ENCODE peak calls at places on chromosomes 4 and X, in ten cellular contexts. One of them, this sample, is unnamed.

GRCh38 chr4:4671774-4672349 is 130.0 kb upstream of the STX18 start:
- DNase-seq in GM20000: no peak
- DNase-seq in ovary: no peak
- DNase-seq in brain microvascular endothelial cell: no peak
- DNase-seq in testis: no peak
- DNase-seq in cardiac muscle cell: no peak
- DNase-seq in GM10248: no peak
- DNase-seq in choroid plexus epithelial cell: no peak
- DNase-seq in mucosa of descending colon: no peak
- DNase-seq in Caco-2: no peak
- DNase-seq in this sample: no peak

GRCh38 chrX:15973299-15973698 is 118.7 kb upstream of the AP1S2 start:
- DNase-seq in GM20000: peak; percentile 10
- DNase-seq in ovary: no peak
- DNase-seq in brain microvascular endothelial cell: peak; percentile 27
- DNase-seq in testis: peak; percentile 57
- DNase-seq in cardiac muscle cell: peak; percentile 4
- DNase-seq in GM10248: peak; percentile 24
- DNase-seq in choroid plexus epithelial cell: peak; percentile 23
- DNase-seq in mucosa of descending colon: no peak
- DNase-seq in Caco-2: peak; percentile 39
- DNase-seq in this sample: peak; percentile 49

GRCh38 chr4:122666527-122667245 is 45.8 kb upstream of the IL21 start:
- DNase-seq in GM20000: no peak
- DNase-seq in ovary: no peak
- DNase-seq in brain microvascular endothelial cell: peak; percentile 79
- DNase-seq in testis: no peak
- DNase-seq in cardiac muscle cell: no peak
- DNase-seq in GM10248: no peak
- DNase-seq in choroid plexus epithelial cell: peak; percentile 94
- DNase-seq in mucosa of descending colon: no peak
- DNase-seq in Caco-2: no peak
- DNase-seq in this sample: peak; percentile 92

GRCh38 chr4:102466298-102466697 is 34.9 kb upstream of the NFKB1 start:
- DNase-seq in GM20000: no peak
- DNase-seq in ovary: no peak
- DNase-seq in brain microvascular endothelial cell: peak; percentile 29
- DNase-seq in testis: no peak
- DNase-seq in cardiac muscle cell: no peak
- DNase-seq in GM10248: no peak
- DNase-seq in choroid plexus epithelial cell: peak; percentile 72
- DNase-seq in mucosa of descending colon: no peak
- DNase-seq in Caco-2: no peak
- DNase-seq in this sample: peak; percentile 38

GRCh38 chrX:15465347-15465746 is 27.8 kb downstream of the PIR start:
- DNase-seq in GM20000: peak; percentile 38
- DNase-seq in ovary: no peak
- DNase-seq in brain microvascular endothelial cell: no peak
- DNase-seq in testis: no peak
- DNase-seq in cardiac muscle cell: no peak
- DNase-seq in GM10248: peak; percentile 32
- DNase-seq in choroid plexus epithelial cell: no peak
- DNase-seq in mucosa of descending colon: no peak
- DNase-seq in Caco-2: no peak
- DNase-seq in this sample: no peak

GRCh38 chrX:31633349-31633748 is 561.5 kb upstream of the FTHL17 start:
- DNase-seq in GM20000: no peak
- DNase-seq in ovary: no peak
- DNase-seq in brain microvascular endothelial cell: no peak
- DNase-seq in testis: no peak
- DNase-seq in cardiac muscle cell: no peak
- DNase-seq in GM10248: no peak
- DNase-seq in choroid plexus epithelial cell: no peak
- DNase-seq in mucosa of descending colon: no peak
- DNase-seq in Caco-2: no peak
- DNase-seq in this sample: no peak

GRCh38 chr4:7365472-7366179 is 69.1 kb downstream of the PSAPL1 start:
- DNase-seq in GM20000: no peak
- DNase-seq in ovary: no peak
- DNase-seq in brain microvascular endothelial cell: no peak
- DNase-seq in testis: no peak
- DNase-seq in cardiac muscle cell: no peak
- DNase-seq in GM10248: no peak
- DNase-seq in choroid plexus epithelial cell: no peak
- DNase-seq in mucosa of descending colon: no peak
- DNase-seq in Caco-2: no peak
- DNase-seq in this sample: no peak

GRCh38 chr4:139655116-139655515 is 10.5 kb upstream of the MGST2 start:
- DNase-seq in GM20000: no peak
- DNase-seq in ovary: no peak
- DNase-seq in brain microvascular endothelial cell: peak; percentile 31
- DNase-seq in testis: peak; percentile 37
- DNase-seq in cardiac muscle cell: peak; percentile 41
- DNase-seq in GM10248: no peak
- DNase-seq in choroid plexus epithelial cell: peak; percentile 77
- DNase-seq in mucosa of descending colon: no peak
- DNase-seq in Caco-2: peak; percentile 63
- DNase-seq in this sample: peak; percentile 45

GRCh38 chrX:110847334-110847733 is 51.7 kb upstream of the CHRDL1 start:
- DNase-seq in GM20000: peak; percentile 12
- DNase-seq in ovary: no peak
- DNase-seq in brain microvascular endothelial cell: peak; percentile 63
- DNase-seq in testis: no peak
- DNase-seq in cardiac muscle cell: peak; percentile 81
- DNase-seq in GM10248: peak; percentile 35
- DNase-seq in choroid plexus epithelial cell: peak; percentile 67
- DNase-seq in mucosa of descending colon: no peak
- DNase-seq in Caco-2: no peak
- DNase-seq in this sample: peak; percentile 47

GRCh38 chrX:119692241-119693031 is 532 bp downstream of the SEPTIN6 start:
- DNase-seq in GM20000: no peak
- DNase-seq in ovary: peak; percentile 38
- DNase-seq in brain microvascular endothelial cell: peak; percentile 17
- DNase-seq in testis: peak; percentile 27
- DNase-seq in cardiac muscle cell: peak; percentile 47
- DNase-seq in GM10248: peak; percentile 39
- DNase-seq in choroid plexus epithelial cell: peak; percentile 46
- DNase-seq in mucosa of descending colon: peak; percentile 64
- DNase-seq in Caco-2: no peak
- DNase-seq in this sample: peak; percentile 30

GRCh38 chr4:184143770-184144564 is 73.7 kb downstream of the ENPP6 start:
- DNase-seq in GM20000: no peak
- DNase-seq in ovary: no peak
- DNase-seq in brain microvascular endothelial cell: no peak
- DNase-seq in testis: no peak
- DNase-seq in cardiac muscle cell: peak; percentile 19
- DNase-seq in GM10248: no peak
- DNase-seq in choroid plexus epithelial cell: no peak
- DNase-seq in mucosa of descending colon: no peak
- DNase-seq in Caco-2: no peak
- DNase-seq in this sample: no peak

GRCh38 chr4:183256756-183257385 is 63.2 kb downstream of the CLDN22 start:
- DNase-seq in GM20000: peak; percentile 36
- DNase-seq in ovary: peak; percentile 59
- DNase-seq in brain microvascular endothelial cell: peak; percentile 44
- DNase-seq in testis: peak; percentile 71
- DNase-seq in cardiac muscle cell: peak; percentile 67
- DNase-seq in GM10248: peak; percentile 50
- DNase-seq in choroid plexus epithelial cell: peak; percentile 64
- DNase-seq in mucosa of descending colon: peak; percentile 52
- DNase-seq in Caco-2: peak; percentile 51
- DNase-seq in this sample: peak; percentile 30

GRCh38 chrX:71144651-71145050 is at the start of gene NLGN3:
- DNase-seq in GM20000: no peak
- DNase-seq in ovary: peak; percentile 51
- DNase-seq in brain microvascular endothelial cell: no peak
- DNase-seq in testis: peak; percentile 20
- DNase-seq in cardiac muscle cell: peak; percentile 11
- DNase-seq in GM10248: no peak
- DNase-seq in choroid plexus epithelial cell: no peak
- DNase-seq in mucosa of descending colon: peak; percentile 36
- DNase-seq in Caco-2: no peak
- DNase-seq in this sample: no peak

GRCh38 chrX:38080808-38081207 is 74.5 kb downstream of the SYTL5 start:
- DNase-seq in GM20000: no peak
- DNase-seq in ovary: no peak
- DNase-seq in brain microvascular endothelial cell: no peak
- DNase-seq in testis: no peak
- DNase-seq in cardiac muscle cell: no peak
- DNase-seq in GM10248: no peak
- DNase-seq in choroid plexus epithelial cell: no peak
- DNase-seq in mucosa of descending colon: no peak
- DNase-seq in Caco-2: no peak
- DNase-seq in this sample: no peak

GRCh38 chrX:37491686-37492085 is 79.8 kb upstream of the LANCL3 start:
- DNase-seq in GM20000: no peak
- DNase-seq in ovary: no peak
- DNase-seq in brain microvascular endothelial cell: no peak
- DNase-seq in testis: no peak
- DNase-seq in cardiac muscle cell: no peak
- DNase-seq in GM10248: no peak
- DNase-seq in choroid plexus epithelial cell: no peak
- DNase-seq in mucosa of descending colon: no peak
- DNase-seq in Caco-2: no peak
- DNase-seq in this sample: no peak

GRCh38 chrX:1546601-1547275 is 9.8 kb upstream of the P2RY8 start:
- DNase-seq in GM20000: no peak
- DNase-seq in ovary: no peak
- DNase-seq in brain microvascular endothelial cell: no peak
- DNase-seq in testis: no peak
- DNase-seq in cardiac muscle cell: no peak
- DNase-seq in GM10248: no peak
- DNase-seq in choroid plexus epithelial cell: no peak
- DNase-seq in mucosa of descending colon: no peak
- DNase-seq in Caco-2: no peak
- DNase-seq in this sample: no peak

GRCh38 chr4:38601244-38601915 is 62.6 kb upstream of the KLF3 start:
- DNase-seq in GM20000: no peak
- DNase-seq in ovary: no peak
- DNase-seq in brain microvascular endothelial cell: peak; percentile 53
- DNase-seq in testis: no peak
- DNase-seq in cardiac muscle cell: no peak
- DNase-seq in GM10248: no peak
- DNase-seq in choroid plexus epithelial cell: peak; percentile 85
- DNase-seq in mucosa of descending colon: no peak
- DNase-seq in Caco-2: no peak
- DNase-seq in this sample: no peak

GRCh38 chr4:146654976-146655761 is 16.5 kb downstream of the POU4F2 start:
- DNase-seq in GM20000: no peak
- DNase-seq in ovary: no peak
- DNase-seq in brain microvascular endothelial cell: no peak
- DNase-seq in testis: peak; percentile 50
- DNase-seq in cardiac muscle cell: peak; percentile 89
- DNase-seq in GM10248: no peak
- DNase-seq in choroid plexus epithelial cell: peak; percentile 8
- DNase-seq in mucosa of descending colon: no peak
- DNase-seq in Caco-2: no peak
- DNase-seq in this sample: no peak

DNA sequence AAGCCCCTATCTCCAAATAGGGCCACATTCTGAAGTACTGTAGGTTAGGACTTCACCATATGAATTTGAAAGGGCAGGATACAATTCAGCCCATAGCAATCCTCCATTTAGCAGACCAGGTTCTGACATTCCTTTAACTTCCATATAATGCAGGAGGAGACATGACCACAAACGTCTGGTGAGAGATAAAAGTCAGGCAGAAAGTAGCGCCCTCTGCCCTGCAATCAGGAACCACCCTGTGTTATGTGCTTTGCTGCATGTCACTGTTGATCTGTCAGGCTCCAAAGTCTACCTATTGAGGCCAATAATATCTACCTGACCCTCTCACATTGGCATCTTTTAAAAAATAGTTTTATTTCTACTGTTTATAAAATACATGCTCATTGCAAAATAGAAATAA is 30.2 kb upstream of the SEPSECS start:
- DNase-seq in GM20000: no peak
- DNase-seq in ovary: no peak
- DNase-seq in brain microvascular endothelial cell: no peak
- DNase-seq in testis: no peak
- DNase-seq in cardiac muscle cell: no peak
- DNase-seq in GM10248: no peak
- DNase-seq in choroid plexus epithelial cell: no peak
- DNase-seq in mucosa of descending colon: no peak
- DNase-seq in Caco-2: no peak
- DNase-seq in this sample: no peak
- TF ChIP-seq CTCF in GM20000: no peak
- TF ChIP-seq CTCF in ovary: no peak
- TF ChIP-seq CTCF in brain microvascular endothelial cell: no peak
- TF ChIP-seq CTCF in testis: no peak
- TF ChIP-seq CTCF in cardiac muscle cell: no peak
- TF ChIP-seq CTCF in GM10248: no peak
- TF ChIP-seq CTCF in choroid plexus epithelial cell: no peak
- TF ChIP-seq CTCF in mucosa of descending colon: no peak
- TF ChIP-seq CTCF in Caco-2: no peak
- TF ChIP-seq CTCF in this sample: no peak

GRCh38 chr4:47662975-47663374 is 174.9 kb downstream of the CORIN start:
- DNase-seq in GM20000: no peak
- DNase-seq in ovary: no peak
- DNase-seq in brain microvascular endothelial cell: peak; percentile 17
- DNase-seq in testis: no peak
- DNase-seq in cardiac muscle cell: peak; percentile 25
- DNase-seq in GM10248: no peak
- DNase-seq in choroid plexus epithelial cell: no peak
- DNase-seq in mucosa of descending colon: no peak
- DNase-seq in Caco-2: no peak
- DNase-seq in this sample: no peak
- TF ChIP-seq CTCF in GM20000: peak; percentile 26
- TF ChIP-seq CTCF in ovary: no peak
- TF ChIP-seq CTCF in brain microvascular endothelial cell: peak; percentile 55
- TF ChIP-seq CTCF in testis: no peak
- TF ChIP-seq CTCF in cardiac muscle cell: peak; percentile 25
- TF ChIP-seq CTCF in GM10248: no peak
- TF ChIP-seq CTCF in choroid plexus epithelial cell: peak; percentile 43
- TF ChIP-seq CTCF in mucosa of descending colon: no peak
- TF ChIP-seq CTCF in Caco-2: peak; percentile 41
- TF ChIP-seq CTCF in this sample: peak; percentile 76

GRCh38 chr4:173014113-173014558 is 154.5 kb upstream of the GALNT7 start:
- DNase-seq in GM20000: no peak
- DNase-seq in ovary: no peak
- DNase-seq in brain microvascular endothelial cell: peak; percentile 85
- DNase-seq in testis: no peak
- DNase-seq in cardiac muscle cell: peak; percentile 37
- DNase-seq in GM10248: no peak
- DNase-seq in choroid plexus epithelial cell: peak; percentile 82
- DNase-seq in mucosa of descending colon: no peak
- DNase-seq in Caco-2: no peak
- DNase-seq in this sample: peak; percentile 37
- TF ChIP-seq CTCF in GM20000: no peak
- TF ChIP-seq CTCF in ovary: no peak
- TF ChIP-seq CTCF in brain microvascular endothelial cell: peak; percentile 78
- TF ChIP-seq CTCF in testis: no peak
- TF ChIP-seq CTCF in cardiac muscle cell: peak; percentile 22
- TF ChIP-seq CTCF in GM10248: no peak
- TF ChIP-seq CTCF in choroid plexus epithelial cell: peak; percentile 77
- TF ChIP-seq CTCF in mucosa of descending colon: no peak
- TF ChIP-seq CTCF in Caco-2: no peak
- TF ChIP-seq CTCF in this sample: no peak

DNA sequence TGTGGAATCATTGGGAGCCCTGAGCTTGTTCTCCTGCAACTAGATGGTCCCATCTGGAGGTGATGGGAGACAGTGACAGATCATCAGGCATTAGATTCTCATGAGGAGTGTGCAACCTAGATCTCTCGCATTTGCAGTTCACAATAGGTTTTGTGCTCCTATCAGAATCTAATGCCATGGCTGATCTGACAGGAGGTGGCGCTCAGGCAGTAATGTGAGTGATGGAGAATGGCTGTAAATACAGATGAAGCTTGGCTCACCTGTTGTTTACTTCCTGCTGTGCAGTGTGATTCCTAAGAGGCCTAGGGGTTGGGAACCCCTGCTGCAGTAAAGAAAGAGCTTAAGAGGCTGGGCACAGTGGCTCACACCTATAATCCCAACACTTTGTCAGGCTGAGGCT is 42.2 kb upstream of the PUDP start:
- DNase-seq in GM20000: no peak
- DNase-seq in ovary: no peak
- DNase-seq in brain microvascular endothelial cell: no peak
- DNase-seq in testis: no peak
- DNase-seq in cardiac muscle cell: no peak
- DNase-seq in GM10248: no peak
- DNase-seq in choroid plexus epithelial cell: no peak
- DNase-seq in mucosa of descending colon: no peak
- DNase-seq in Caco-2: no peak
- DNase-seq in this sample: no peak
- TF ChIP-seq CTCF in GM20000: no peak
- TF ChIP-seq CTCF in ovary: no peak
- TF ChIP-seq CTCF in brain microvascular endothelial cell: no peak
- TF ChIP-seq CTCF in testis: no peak
- TF ChIP-seq CTCF in cardiac muscle cell: no peak
- TF ChIP-seq CTCF in GM10248: no peak
- TF ChIP-seq CTCF in choroid plexus epithelial cell: no peak
- TF ChIP-seq CTCF in mucosa of descending colon: no peak
- TF ChIP-seq CTCF in Caco-2: no peak
- TF ChIP-seq CTCF in this sample: no peak

This sample was measured in HFFc6.